ENCODE peak calls at places on chromosomes 16 and 17, in six cellular contexts. H is MM.1S, D is AG04450, F is right lobe of liver, A is fibroblast of lung, U is psoas muscle. Y is an unnamed sample.

GRCh38 chr17:82930043-82930923 is 90.5 kb upstream of the ZNF750 start:
- DNase-seq in H (no peak), A (no peak), F (peak), U (peak), D (no peak), Y (no peak)

GRCh38 chr17:3962217-3963069 is 1.8 kb downstream of the ATP2A3 start:
- DNase-seq in A (no peak), F (no peak), U (no peak), D (no peak), H (peak), Y (no peak)

GRCh38 chr16:24988593-24989338 is 26.4 kb downstream of the ARHGAP17 start:
- DNase-seq in A (peak), U (no peak), F (peak), D (no peak), H (peak), Y (no peak)

GRCh38 chr17:13410874-13411273 is 190.9 kb downstream of the HS3ST3A1 start:
- DNase-seq in A (no peak), U (no peak), H (no peak), D (no peak), F (peak), Y (no peak)

GRCh38 chr16:3819741-3820724 is 60.5 kb downstream of the CREBBP start:
- DNase-seq in U (no peak), A (peak), H (no peak), F (no peak), D (peak), Y (no peak)

GRCh38 chr17:69012895-69013805 is 47.6 kb downstream of the ABCA9 start:
- DNase-seq in D (no peak), U (no peak), F (no peak), H (no peak), A (peak), Y (no peak)

GRCh38 chr17:20116683-20117309 is 107.6 kb downstream of the SPECC1 start:
- DNase-seq in H (peak), F (no peak), U (no peak), D (no peak), A (peak), Y (peak)

GRCh38 chr16:28984619-28985135 is at the start of gene LAT:
- DNase-seq in U (peak), D (no peak), H (peak), F (peak), A (no peak), Y (peak)

GRCh38 chr16:3467920-3468319 is 24.4 kb downstream of the NAA60 start:
- DNase-seq in A (peak), U (no peak), F (no peak), D (no peak), H (no peak), Y (no peak)

GRCh38 chr17:38322156-38322779 is 21.5 kb downstream of the GPR179 start:
- DNase-seq in A (peak), U (peak), D (no peak), F (peak), H (peak), Y (peak)

GRCh38 chr17:9880582-9880999 is 24.5 kb downstream of the RCVRN start:
- DNase-seq in U (no peak), D (no peak), H (no peak), A (peak), F (no peak), Y (peak)

GRCh38 chr16:82703156-82703555 is 76.4 kb downstream of the CDH13 start:
- DNase-seq in H (no peak), F (no peak), U (no peak), D (no peak), A (no peak), Y (no peak)

GRCh38 chr16:46852130-46852529 is 21.1 kb upstream of the C16orf87 start:
- DNase-seq in H (no peak), U (no peak), D (no peak), A (no peak), F (no peak), Y (no peak)

GRCh38 chr17:19371259-19372003 is 6.9 kb upstream of the MAPK7 start:
- DNase-seq in F (no peak), U (no peak), H (no peak), A (no peak), D (no peak), Y (peak)

GRCh38 chr16:2046889-2047329 is 725 bp downstream of the NTHL1 start:
- DNase-seq in A (no peak), H (no peak), U (no peak), F (no peak), D (no peak), Y (no peak)

GRCh38 chr17:33200116-33200515 is 93.0 kb downstream of the ASIC2 start:
- DNase-seq in A (peak), U (no peak), D (no peak), H (no peak), F (no peak), Y (no peak)

DNA sequence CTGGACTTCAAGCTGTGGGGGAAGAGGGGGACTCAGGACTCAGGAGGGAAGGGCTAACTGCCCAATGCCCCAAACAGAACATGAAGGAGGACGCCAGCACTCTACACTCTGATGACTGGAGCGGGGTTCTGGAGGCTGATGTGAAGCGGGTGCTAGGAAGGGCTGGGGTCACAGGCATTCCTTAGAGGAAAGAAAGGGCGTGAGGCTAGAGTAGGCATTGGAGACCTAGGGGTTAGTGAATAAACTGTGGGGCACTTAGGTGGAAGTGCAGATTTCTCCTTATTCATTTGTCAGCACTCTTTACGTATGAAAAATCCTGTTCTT is 760 bp upstream of the LMF1 start:
- DNase-seq in D (no peak), F (no peak), H (no peak), A (no peak), U (no peak), Y (no peak)
- H3K4me3 ChIP-seq in D (no peak), F (no peak), H (no peak), A (no peak), U (no peak), Y (no peak)

DNA sequence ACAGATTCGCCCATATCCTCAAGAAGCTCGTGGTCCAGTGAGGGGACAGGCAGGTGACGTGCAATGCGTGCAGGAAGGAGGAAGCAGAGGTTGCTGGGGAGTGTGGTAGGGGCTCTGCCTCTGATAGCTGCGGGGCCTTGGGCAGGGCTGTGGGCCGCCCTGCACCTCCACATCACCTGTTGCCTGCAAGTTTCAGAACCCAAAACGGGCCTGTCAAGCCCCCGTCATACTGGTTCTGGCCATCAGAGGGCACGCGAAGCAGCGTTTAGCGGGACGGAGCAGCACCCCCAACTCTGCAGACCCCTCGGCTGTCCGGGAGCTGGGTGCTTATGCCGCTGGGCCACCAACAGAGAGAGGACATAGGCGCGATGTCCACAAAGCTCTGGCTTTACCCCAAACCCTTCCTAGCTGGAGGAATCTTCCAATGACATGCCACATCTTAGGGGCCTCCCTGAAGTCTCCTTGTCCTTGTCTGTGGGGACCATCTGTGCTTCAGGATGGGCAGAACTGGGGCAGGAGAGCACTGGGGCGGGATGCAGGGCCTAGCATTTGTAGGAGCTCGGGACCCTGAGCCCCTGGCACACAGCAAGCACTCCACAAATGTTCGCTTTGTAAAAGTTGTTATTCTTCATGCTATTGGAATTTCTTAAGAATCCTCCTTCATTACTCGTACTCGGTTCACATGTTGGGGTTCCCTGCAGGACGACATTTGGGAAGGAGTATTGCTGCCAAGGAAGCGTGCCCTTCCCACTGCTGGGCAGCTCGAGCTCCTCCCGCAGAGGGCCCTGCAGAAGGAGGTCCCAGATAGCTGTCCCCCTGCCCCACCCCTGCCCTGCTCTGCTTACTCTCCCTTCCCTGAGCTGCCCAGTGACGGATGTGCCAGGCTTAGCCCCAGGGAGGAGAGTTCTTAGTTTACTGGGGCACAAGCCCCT is 64.3 kb downstream of the CNGB1 start:
- DNase-seq in F (no peak), A (peak), U (no peak), D (no peak), H (no peak), Y (peak)
- TF ChIP-seq CTCF in F (peak), A (peak), U (no peak), D (peak), H (peak), Y (peak)

GRCh38 chr16:18801197-18801972 is at the start of gene ARL6IP1:
- DNase-seq in H (peak), A (peak), U (peak), F (peak), D (peak), Y (peak)

GRCh38 chr16:18804540-18804939 is 3.2 kb upstream of the ARL6IP1 start:
- DNase-seq in F (no peak), A (peak), U (no peak), H (no peak), D (no peak), Y (no peak)

GRCh38 chr16:18802755-18803218 is 1.4 kb upstream of the ARL6IP1 start:
- DNase-seq in U (no peak), H (no peak), F (no peak), A (no peak), D (no peak), Y (no peak)

GRCh38 chr16:18805257-18805773 is 4.0 kb upstream of the ARL6IP1 start:
- DNase-seq in F (no peak), D (no peak), A (no peak), U (no peak), H (no peak), Y (no peak)

DNA sequence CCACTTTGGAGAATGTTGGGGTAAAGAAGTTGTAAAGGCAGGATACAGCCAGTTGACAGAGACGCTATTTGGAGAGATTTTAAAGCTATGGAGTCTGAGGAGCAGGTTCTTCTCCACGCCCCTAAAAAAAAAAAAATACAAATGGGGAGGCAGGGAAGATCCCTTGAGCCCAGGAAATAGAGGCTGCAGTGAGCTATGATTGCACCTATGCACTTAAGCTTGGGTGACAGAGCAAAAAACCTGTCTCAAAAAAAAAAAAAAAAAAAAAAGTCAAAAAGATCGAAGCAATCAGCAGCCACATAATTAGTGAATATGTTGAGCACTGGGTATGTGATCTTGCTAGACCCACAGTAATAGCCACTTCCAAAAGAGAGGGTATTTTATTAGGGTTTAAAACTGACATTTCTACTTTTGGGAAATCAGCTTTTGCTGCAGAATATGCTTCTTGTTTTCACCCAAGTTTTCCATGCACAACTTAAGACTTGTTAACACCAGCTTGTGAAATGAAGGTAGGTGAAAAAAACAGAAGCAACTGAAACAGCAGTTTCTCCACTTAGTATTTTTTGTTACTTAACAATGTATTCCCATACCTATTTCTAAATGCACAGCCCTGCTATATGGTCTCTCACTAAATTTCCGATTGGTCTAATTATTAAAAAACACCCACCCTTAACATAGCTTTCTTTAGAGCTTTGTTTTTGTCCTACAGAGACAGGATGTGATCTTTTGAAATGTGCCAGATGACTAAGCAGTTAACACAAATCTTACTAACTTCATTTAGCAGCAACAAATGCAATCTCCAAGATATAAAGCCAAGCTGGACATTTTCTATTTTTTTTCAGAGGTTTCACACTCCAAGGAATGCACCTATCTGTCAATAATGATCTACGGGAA is 2.5 kb upstream of the ARL6IP1 start:
- DNase-seq in A (peak), H (no peak), D (no peak), F (no peak), U (no peak), Y (no peak)
- H3K4me3 ChIP-seq in A (no peak), H (no peak), D (no peak), F (no peak), U (peak), Y (no peak)

GRCh38 chr16:77723108-77723514 is 797 bp downstream of the NUDT7 start:
- DNase-seq in D (peak), H (peak), A (peak), F (peak), U (no peak), Y (no peak)

GRCh38 chr16:77721752-77722314 is 481 bp upstream of the NUDT7 start:
- DNase-seq in A (no peak), F (no peak), D (no peak), H (no peak), U (no peak), Y (no peak)

GRCh38 chr16:77724174-77724573 is 1.9 kb downstream of the NUDT7 start:
- DNase-seq in F (no peak), H (no peak), U (no peak), D (no peak), A (no peak), Y (no peak)

DNA sequence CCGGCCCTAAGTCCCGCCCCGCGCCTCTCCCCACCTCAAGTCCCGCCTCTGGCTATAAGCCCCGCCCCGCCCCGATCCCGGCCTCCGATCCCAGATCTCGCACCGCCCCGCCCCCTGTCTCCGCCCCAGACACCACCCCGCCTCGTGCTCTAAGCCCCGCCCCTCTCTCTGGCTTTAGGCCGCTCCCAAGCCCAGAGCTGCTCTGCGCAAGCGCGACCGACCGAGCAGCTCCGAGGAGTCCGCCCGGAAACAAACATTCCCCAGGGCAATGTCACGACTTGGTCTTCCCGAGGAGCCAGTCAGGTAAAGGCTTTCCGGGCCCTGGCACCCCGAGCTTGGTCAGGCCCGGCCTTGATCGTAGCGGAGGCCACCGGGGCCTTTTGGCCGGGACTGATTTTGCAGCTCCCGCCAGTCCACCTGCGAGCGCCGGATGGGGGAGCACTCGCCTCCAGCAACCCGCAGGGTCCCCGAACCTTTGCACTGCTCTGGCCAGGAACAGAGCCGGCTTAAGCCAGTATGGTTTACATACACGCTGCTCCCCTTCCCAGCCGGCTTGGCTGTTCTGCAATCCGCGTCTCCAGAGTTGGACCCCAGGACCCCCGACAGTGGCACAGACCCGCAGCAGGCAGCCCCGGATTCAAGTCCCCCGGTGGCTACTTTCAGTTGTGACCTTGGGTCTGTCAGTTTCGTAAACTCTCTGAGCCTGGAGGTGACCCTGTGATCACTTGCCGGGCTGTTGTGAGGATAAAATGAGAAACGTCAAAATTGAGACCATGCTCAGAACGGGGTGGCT is at the start of gene NUDT7:
- DNase-seq in U (peak), A (peak), F (peak), D (peak), H (peak), Y (peak)
- TF ChIP-seq CTCF in U (peak), A (no peak), F (peak), D (peak), H (peak), Y (peak)

GRCh38 chr16:56643833-56644232 is 5.4 kb downstream of the MT1A start:
- DNase-seq in F (no peak), A (no peak), D (no peak), H (no peak), U (no peak), Y (no peak)
- H3K4me3 ChIP-seq in F (no peak), A (no peak), D (no peak), H (peak), U (no peak), Y (no peak)

GRCh38 chr17:76688165-76688622 is 22.6 kb downstream of the MXRA7 start:
- DNase-seq in H (no peak), A (peak), U (peak), D (no peak), F (no peak), Y (no peak)
- TF ChIP-seq CTCF in H (no peak), A (no peak), U (no peak), D (no peak), F (no peak), Y (no peak)

DNA sequence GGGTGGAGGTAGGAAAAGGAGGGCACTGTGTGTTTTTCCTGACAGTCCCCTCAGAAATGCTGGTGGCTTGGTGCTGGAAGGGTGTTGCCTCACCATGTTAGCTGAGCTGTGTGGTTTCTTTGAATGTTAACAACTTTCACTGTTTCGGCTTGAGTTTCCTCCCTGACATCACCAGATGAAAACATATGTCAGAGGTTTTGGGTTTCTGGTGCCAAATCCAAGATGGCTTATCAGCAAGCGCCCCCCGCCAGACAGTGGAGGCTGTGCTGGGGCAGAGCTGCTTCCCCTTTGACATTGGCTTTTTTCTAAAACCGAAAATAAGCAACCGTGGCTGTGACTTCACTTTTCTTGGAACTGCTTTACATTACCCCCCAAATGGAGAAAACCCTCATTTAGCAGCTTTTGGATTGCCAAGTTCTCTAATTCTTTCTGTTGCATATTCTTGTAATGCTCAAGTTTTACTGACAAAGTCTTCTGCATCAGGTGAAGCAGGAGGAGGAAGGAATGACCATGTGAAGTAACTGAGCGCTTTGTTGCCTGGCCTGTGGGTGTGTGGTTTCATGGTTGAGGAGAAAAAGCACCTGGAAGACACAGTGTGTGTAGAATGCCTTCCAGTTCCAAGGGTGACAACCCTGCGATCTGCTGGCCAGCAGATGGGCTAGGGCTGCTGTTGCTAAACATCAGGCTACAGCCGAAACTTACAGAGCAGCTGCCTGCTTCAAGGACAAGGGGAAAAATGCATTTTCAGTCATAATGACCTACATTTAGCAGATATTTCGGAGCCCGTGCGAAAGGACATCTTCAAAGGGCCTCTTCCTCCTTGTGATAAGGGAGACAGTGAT is 9.7 kb downstream of the RMI2 start:
- DNase-seq in A (peak), F (no peak), U (no peak), D (peak), H (peak), Y (peak)
- H3K4me3 ChIP-seq in A (no peak), F (no peak), U (no peak), D (peak), H (peak), Y (peak)